ENCODE peak calls at places on chromosomes 11 and 22, in five cellular contexts. One of them, this sample, is unnamed.

GRCh38 chr11:106152013-106152412 is 74.6 kb downstream of the AASDHPPT start:
- DNase-seq in stomach: peak; percentile 29
- DNase-seq in endothelial cell of umbilical vein: no peak
- DNase-seq in tibial nerve: no peak
- DNase-seq in sigmoid colon: no peak
- DNase-seq in this sample: no peak

GRCh38 chr22:44729391-44730012 is 22.9 kb upstream of the ARHGAP8 start:
- DNase-seq in stomach: no peak
- DNase-seq in endothelial cell of umbilical vein: peak; percentile 38
- DNase-seq in tibial nerve: no peak
- DNase-seq in sigmoid colon: peak; percentile 84
- DNase-seq in this sample: peak; percentile 70

GRCh38 chr11:112345708-112346107 is 85.0 kb upstream of the PLET1 start:
- DNase-seq in stomach: no peak
- DNase-seq in endothelial cell of umbilical vein: no peak
- DNase-seq in tibial nerve: no peak
- DNase-seq in sigmoid colon: no peak
- DNase-seq in this sample: no peak

GRCh38 chr11:44185522-44185921 is 90.0 kb downstream of the EXT2 start:
- DNase-seq in stomach: no peak
- DNase-seq in endothelial cell of umbilical vein: no peak
- DNase-seq in tibial nerve: no peak
- DNase-seq in sigmoid colon: no peak
- DNase-seq in this sample: no peak

GRCh38 chr22:28329582-28330073 is 350.0 kb downstream of the TTC28 start:
- DNase-seq in stomach: no peak
- DNase-seq in endothelial cell of umbilical vein: peak; percentile 6
- DNase-seq in tibial nerve: no peak
- DNase-seq in sigmoid colon: no peak
- DNase-seq in this sample: no peak

GRCh38 chr11:3982431-3982830 is 112.2 kb upstream of the RRM1 start:
- DNase-seq in stomach: no peak
- DNase-seq in endothelial cell of umbilical vein: no peak
- DNase-seq in tibial nerve: no peak
- DNase-seq in sigmoid colon: no peak
- DNase-seq in this sample: no peak

GRCh38 chr22:44701824-44702478 is at the start of gene PRR5:
- DNase-seq in stomach: peak; percentile 87
- DNase-seq in endothelial cell of umbilical vein: peak; percentile 63
- DNase-seq in tibial nerve: peak; percentile 41
- DNase-seq in sigmoid colon: peak; percentile 84
- DNase-seq in this sample: peak; percentile 76

GRCh38 chr22:48459859-48460823 is 1367.5 kb downstream of the BRD1 start:
- DNase-seq in stomach: no peak
- DNase-seq in endothelial cell of umbilical vein: no peak
- DNase-seq in tibial nerve: no peak
- DNase-seq in sigmoid colon: no peak
- DNase-seq in this sample: no peak

GRCh38 chr22:29095459-29095858 is 22.6 kb downstream of the KREMEN1 start:
- DNase-seq in stomach: no peak
- DNase-seq in endothelial cell of umbilical vein: no peak
- DNase-seq in tibial nerve: no peak
- DNase-seq in sigmoid colon: no peak
- DNase-seq in this sample: no peak

GRCh38 chr22:46612904-46613605 is 7.1 kb upstream of the GRAMD4 start:
- DNase-seq in stomach: no peak
- DNase-seq in endothelial cell of umbilical vein: peak; percentile 15
- DNase-seq in tibial nerve: no peak
- DNase-seq in sigmoid colon: no peak
- DNase-seq in this sample: no peak

GRCh38 chr11:19766206-19766605 is 53.6 kb downstream of the NAV2 start:
- DNase-seq in stomach: no peak
- DNase-seq in endothelial cell of umbilical vein: no peak
- DNase-seq in tibial nerve: no peak
- DNase-seq in sigmoid colon: no peak
- DNase-seq in this sample: no peak

GRCh38 chr11:33948494-33948893 is 56.6 kb upstream of the LMO2 start:
- DNase-seq in stomach: no peak
- DNase-seq in endothelial cell of umbilical vein: no peak
- DNase-seq in tibial nerve: no peak
- DNase-seq in sigmoid colon: no peak
- DNase-seq in this sample: no peak

GRCh38 chr11:6099577-6099976 is 7.9 kb upstream of the OR56B4 start:
- DNase-seq in stomach: no peak
- DNase-seq in endothelial cell of umbilical vein: no peak
- DNase-seq in tibial nerve: no peak
- DNase-seq in sigmoid colon: no peak
- DNase-seq in this sample: no peak

GRCh38 chr22:45129703-45130524 is 33.8 kb upstream of the NUP50 start:
- DNase-seq in stomach: no peak
- DNase-seq in endothelial cell of umbilical vein: no peak
- DNase-seq in tibial nerve: no peak
- DNase-seq in sigmoid colon: no peak
- DNase-seq in this sample: no peak

DNA sequence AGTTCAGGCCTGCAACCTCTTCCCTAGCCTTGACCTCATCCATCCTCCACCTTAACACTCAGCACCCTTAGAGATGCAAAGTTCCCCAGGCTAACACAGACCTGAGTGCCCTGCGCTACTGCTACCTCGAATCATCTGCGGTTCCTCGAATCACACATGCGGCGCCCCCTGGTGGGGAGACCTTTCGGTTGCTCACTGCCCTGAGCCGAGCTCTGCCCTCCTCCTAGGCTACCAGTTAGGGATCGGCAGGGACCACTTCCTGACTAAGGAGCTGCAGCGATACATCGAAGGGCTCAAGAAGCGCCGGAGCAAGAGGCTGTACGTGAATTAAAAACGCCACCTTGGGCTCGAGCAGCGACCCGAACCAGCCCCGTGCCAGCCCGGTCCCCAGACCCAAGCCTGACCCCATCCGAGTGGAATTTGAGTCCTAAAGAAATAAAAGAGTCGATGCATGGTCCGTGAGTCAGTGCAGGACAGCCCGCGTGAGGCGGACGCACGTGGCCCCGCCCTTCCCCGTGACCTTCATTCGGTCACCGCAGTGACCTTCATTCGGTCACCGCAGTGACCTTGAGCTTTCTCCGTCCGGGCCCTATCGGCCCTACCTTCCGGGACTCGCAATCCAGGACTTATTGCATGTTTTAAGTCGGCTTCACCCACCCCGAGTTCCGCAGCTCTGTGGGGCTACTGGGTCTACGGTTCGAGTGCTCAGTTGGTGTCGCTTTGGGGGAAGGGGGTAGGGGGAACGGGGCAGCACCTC is 830 bp upstream of the ESRRA start:
- DNase-seq in stomach: peak; percentile 97
- DNase-seq in endothelial cell of umbilical vein: peak; percentile 85
- DNase-seq in tibial nerve: peak; percentile 87
- DNase-seq in sigmoid colon: peak; percentile 97
- DNase-seq in this sample: peak; percentile 95
- TF ChIP-seq POLR2A in stomach: no peak
- TF ChIP-seq POLR2A in endothelial cell of umbilical vein: peak; percentile 35
- TF ChIP-seq POLR2A in tibial nerve: no peak
- TF ChIP-seq POLR2A in sigmoid colon: no peak
- TF ChIP-seq POLR2A in this sample: no peak

GRCh38 chr11:75425422-75425821 is 7.6 kb downstream of the KLHL35 start:
- DNase-seq in stomach: no peak
- DNase-seq in endothelial cell of umbilical vein: no peak
- DNase-seq in tibial nerve: no peak
- DNase-seq in sigmoid colon: no peak
- DNase-seq in this sample: no peak
- H3K4me3 ChIP-seq in stomach: no peak overlapping the region
- H3K4me3 ChIP-seq in endothelial cell of umbilical vein: no peak overlapping the region
- H3K4me3 ChIP-seq in tibial nerve: no peak overlapping the region
- H3K4me3 ChIP-seq in sigmoid colon: no peak overlapping the region
- H3K4me3 ChIP-seq in this sample: no peak overlapping the region

GRCh38 chr22:37231406-37232139 is 12.5 kb downstream of the RAC2 start:
- DNase-seq in stomach: no peak
- DNase-seq in endothelial cell of umbilical vein: no peak
- DNase-seq in tibial nerve: no peak
- DNase-seq in sigmoid colon: no peak
- DNase-seq in this sample: no peak

GRCh38 chr22:37232140-37232998 is 11.7 kb downstream of the RAC2 start:
- DNase-seq in stomach: no peak
- DNase-seq in endothelial cell of umbilical vein: no peak
- DNase-seq in tibial nerve: no peak
- DNase-seq in sigmoid colon: no peak
- DNase-seq in this sample: no peak

GRCh38 chr22:37229805-37230672 is 14.0 kb downstream of the RAC2 start:
- DNase-seq in stomach: peak; percentile 67
- DNase-seq in endothelial cell of umbilical vein: no peak
- DNase-seq in tibial nerve: no peak
- DNase-seq in sigmoid colon: no peak
- DNase-seq in this sample: no peak

GRCh38 chr22:37229012-37229804 is 14.9 kb downstream of the RAC2 start:
- DNase-seq in stomach: no peak
- DNase-seq in endothelial cell of umbilical vein: peak; percentile 68
- DNase-seq in tibial nerve: no peak
- DNase-seq in sigmoid colon: no peak
- DNase-seq in this sample: no peak

DNA sequence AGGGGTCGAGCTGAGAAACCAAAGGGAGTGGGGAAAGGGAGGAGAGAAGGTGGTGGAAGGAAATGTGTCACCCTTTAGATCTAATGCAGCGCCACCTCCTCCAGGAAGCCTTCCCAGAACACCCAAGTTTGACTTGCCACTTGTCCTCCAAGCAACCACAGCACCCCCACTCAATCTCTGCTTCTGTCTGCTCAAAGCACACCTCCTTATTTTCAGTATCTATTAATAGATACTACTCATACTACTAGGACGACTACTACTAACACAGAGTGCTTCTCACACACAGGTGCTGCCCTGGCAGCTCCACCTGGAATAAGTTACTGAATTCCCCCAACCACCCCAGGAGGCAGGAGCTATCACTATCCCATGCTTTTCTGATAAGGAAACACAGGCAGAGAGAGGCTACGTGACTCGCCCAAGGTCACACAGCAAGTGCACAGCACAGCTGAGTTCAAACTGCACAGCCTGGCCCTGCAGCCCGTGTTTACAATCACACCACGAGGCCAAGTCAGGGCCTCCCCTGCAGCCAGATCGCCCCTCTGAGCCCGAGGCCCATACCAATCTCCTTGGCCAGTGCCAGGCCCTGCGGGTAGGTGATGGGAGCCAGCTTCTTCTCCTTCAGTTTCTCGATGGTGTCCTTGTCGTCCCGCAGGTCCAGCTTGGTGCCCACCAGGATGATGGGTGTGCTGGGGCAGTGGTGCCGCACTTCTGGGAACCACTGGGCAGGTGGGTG is 13.2 kb downstream of the RAC2 start:
- DNase-seq in stomach: no peak
- DNase-seq in endothelial cell of umbilical vein: no peak
- DNase-seq in tibial nerve: no peak
- DNase-seq in sigmoid colon: no peak
- DNase-seq in this sample: no peak
- TF ChIP-seq POLR2A in stomach: no peak
- TF ChIP-seq POLR2A in endothelial cell of umbilical vein: no peak
- TF ChIP-seq POLR2A in tibial nerve: no peak
- TF ChIP-seq POLR2A in sigmoid colon: no peak
- TF ChIP-seq POLR2A in this sample: no peak

GRCh38 chr22:31083377-31083768 is 2.3 kb downstream of the SMTN start:
- DNase-seq in stomach: peak; percentile 92
- DNase-seq in endothelial cell of umbilical vein: no peak
- DNase-seq in tibial nerve: no peak
- DNase-seq in sigmoid colon: no peak
- DNase-seq in this sample: no peak
- H3K4me3 ChIP-seq in stomach: peak overlapping the region; percentile 70
- H3K4me3 ChIP-seq in endothelial cell of umbilical vein: peak overlapping the region; percentile 4
- H3K4me3 ChIP-seq in tibial nerve: peak overlapping the region; percentile 66
- H3K4me3 ChIP-seq in sigmoid colon: peak overlapping the region; percentile 80
- H3K4me3 ChIP-seq in this sample: peak overlapping the region; percentile 89

GRCh38 chr11:69295079-69295994 is 1.4 kb downstream of the MYEOV start:
- DNase-seq in stomach: no peak
- DNase-seq in endothelial cell of umbilical vein: no peak
- DNase-seq in tibial nerve: no peak
- DNase-seq in sigmoid colon: no peak
- DNase-seq in this sample: no peak
- TF ChIP-seq POLR2A in stomach: no peak
- TF ChIP-seq POLR2A in endothelial cell of umbilical vein: no peak
- TF ChIP-seq POLR2A in tibial nerve: no peak
- TF ChIP-seq POLR2A in sigmoid colon: no peak
- TF ChIP-seq POLR2A in this sample: no peak

GRCh38 chr11:2271327-2272240 is 1.2 kb upstream of the ASCL2 start:
- DNase-seq in stomach: peak; percentile 24
- DNase-seq in endothelial cell of umbilical vein: no peak
- DNase-seq in tibial nerve: no peak
- DNase-seq in sigmoid colon: peak; percentile 60
- DNase-seq in this sample: no peak
- H3K4me3 ChIP-seq in stomach: peak overlapping the region; percentile 68
- H3K4me3 ChIP-seq in endothelial cell of umbilical vein: no peak overlapping the region
- H3K4me3 ChIP-seq in tibial nerve: no peak overlapping the region
- H3K4me3 ChIP-seq in sigmoid colon: no peak overlapping the region
- H3K4me3 ChIP-seq in this sample: no peak overlapping the region

GRCh38 chr11:62752177-62752785 is 1.7 kb downstream of the ZBTB3 start:
- DNase-seq in stomach: no peak
- DNase-seq in endothelial cell of umbilical vein: no peak
- DNase-seq in tibial nerve: no peak
- DNase-seq in sigmoid colon: no peak
- DNase-seq in this sample: no peak

GRCh38 chr11:62755086-62755615 is 1.2 kb upstream of the ZBTB3 start:
- DNase-seq in stomach: no peak
- DNase-seq in endothelial cell of umbilical vein: no peak
- DNase-seq in tibial nerve: no peak
- DNase-seq in sigmoid colon: no peak
- DNase-seq in this sample: no peak

GRCh38 chr11:62757846-62758788 is 3.3 kb upstream of the POLR2G start:
- DNase-seq in stomach: no peak
- DNase-seq in endothelial cell of umbilical vein: no peak
- DNase-seq in tibial nerve: no peak
- DNase-seq in sigmoid colon: no peak
- DNase-seq in this sample: no peak

GRCh38 chr11:62752994-62753735 is 795 bp downstream of the ZBTB3 start:
- DNase-seq in stomach: no peak
- DNase-seq in endothelial cell of umbilical vein: no peak
- DNase-seq in tibial nerve: no peak
- DNase-seq in sigmoid colon: no peak
- DNase-seq in this sample: no peak

GRCh38 chr11:62753736-62754603 is at the start of gene ZBTB3:
- DNase-seq in stomach: peak; percentile 97
- DNase-seq in endothelial cell of umbilical vein: peak; percentile 100
- DNase-seq in tibial nerve: peak; percentile 95
- DNase-seq in sigmoid colon: peak; percentile 99
- DNase-seq in this sample: peak; percentile 99
- TF ChIP-seq POLR2A in stomach: peak; percentile 65
- TF ChIP-seq POLR2A in endothelial cell of umbilical vein: peak; percentile 75
- TF ChIP-seq POLR2A in tibial nerve: peak; percentile 69
- TF ChIP-seq POLR2A in sigmoid colon: peak; percentile 87
- TF ChIP-seq POLR2A in this sample: peak; percentile 74